ENCODE peak calls at places on chromosomes 2 and 18, in seven cellular contexts. Z, I, S, F, Y, U and R are unnamed samples.

GRCh38 chr18:11906181-11906580 is 1.9 kb downstream of the MPPE1 start:
- DNase-seq in Z (no peak), I (no peak), S (no peak), F (no peak), Y (no peak), U (no peak), R (no peak)

GRCh38 chr2:181876614-181877063 is 14.9 kb upstream of the ITPRID2 start:
- DNase-seq in Z (no peak), I (peak; percentile 58), S (no peak), F (no peak), Y (no peak), U (peak; percentile 43), R (peak; percentile 20)

GRCh38 chr18:58716046-58716766 is 44.9 kb downstream of the MALT1 start:
- DNase-seq in Z (no peak), I (peak; percentile 21), S (no peak), F (no peak), Y (no peak), U (no peak), R (no peak)

GRCh38 chr2:122652670-122653069 is 897.2 kb downstream of the TSN start:
- DNase-seq in Z (no peak), I (no peak), S (no peak), F (no peak), Y (no peak), U (no peak), R (no peak)

GRCh38 chr18:58310517-58310916 is 266.5 kb downstream of the NEDD4L start:
- DNase-seq in Z (no peak), I (no peak), S (peak; percentile 38), F (no peak), Y (no peak), U (no peak), R (no peak)

GRCh38 chr2:27724905-27725693 is 46.4 kb upstream of the MRPL33 start:
- DNase-seq in Z (no peak), I (peak; percentile 82), S (no peak), F (no peak), Y (no peak), U (no peak), R (no peak)

GRCh38 chr2:23498941-23499340 is 114.0 kb downstream of the KLHL29 start:
- DNase-seq in Z (no peak), I (peak; percentile 47), S (no peak), F (no peak), Y (no peak), U (no peak), R (no peak)

GRCh38 chr18:63236417-63236816 is 83.2 kb downstream of the BCL2 start:
- DNase-seq in Z (no peak), I (no peak), S (peak; percentile 49), F (no peak), Y (no peak), U (no peak), R (no peak)

GRCh38 chr18:76565238-76566173 is 70.5 kb upstream of the ZNF516 start:
- DNase-seq in Z (peak; percentile 53), I (peak; percentile 97), S (peak; percentile 63), F (no peak), Y (peak; percentile 41), U (peak; percentile 27), R (peak; percentile 34)

GRCh38 chr2:240416821-240417220 is 18.6 kb upstream of the GPC1 start:
- DNase-seq in Z (no peak), I (no peak), S (no peak), F (no peak), Y (no peak), U (no peak), R (no peak)

GRCh38 chr18:23155537-23155936 is 20.3 kb downstream of the CABLES1 start:
- DNase-seq in Z (no peak), I (no peak), S (no peak), F (no peak), Y (no peak), U (no peak), R (no peak)

GRCh38 chr2:19538411-19538963 is 180.1 kb upstream of the OSR1 start:
- DNase-seq in Z (no peak), I (peak; percentile 93), S (no peak), F (no peak), Y (no peak), U (no peak), R (peak; percentile 94)

GRCh38 chr2:11411768-11412448 is 54.1 kb downstream of the E2F6 start:
- DNase-seq in Z (no peak), I (peak; percentile 71), S (peak; percentile 73), F (no peak), Y (no peak), U (peak; percentile 66), R (peak; percentile 61)

GRCh38 chr2:73925033-73925704 is 1.5 kb upstream of the DGUOK start:
- DNase-seq in Z (no peak), I (no peak), S (no peak), F (no peak), Y (no peak), U (no peak), R (peak; percentile 49)

GRCh38 chr2:40118622-40119021 is 333.3 kb downstream of the SLC8A1 start:
- DNase-seq in Z (no peak), I (no peak), S (no peak), F (no peak), Y (no peak), U (no peak), R (no peak)

GRCh38 chr2:27038631-27039339 is 6.0 kb downstream of the TMEM214 start:
- DNase-seq in Z (no peak), I (no peak), S (no peak), F (no peak), Y (no peak), U (no peak), R (no peak)

GRCh38 chr2:129239143-129239542 is 740.3 kb upstream of the RAB6C start:
- DNase-seq in Z (no peak), I (no peak), S (no peak), F (no peak), Y (no peak), U (no peak), R (no peak)

GRCh38 chr18:44729631-44730101 is 49.0 kb downstream of the SETBP1 start:
- DNase-seq in Z (no peak), I (peak; percentile 91), S (no peak), F (no peak), Y (peak; percentile 79), U (peak; percentile 51), R (no peak)

GRCh38 chr18:73923866-73924265 is 223.8 kb downstream of the FBXO15 start:
- DNase-seq in Z (no peak), I (no peak), S (no peak), F (no peak), Y (no peak), U (no peak), R (no peak)

GRCh38 chr2:160516547-160517365 is 23.1 kb upstream of the RBMS1 start:
- DNase-seq in Z (no peak), I (peak; percentile 74), S (no peak), F (no peak), Y (no peak), U (no peak), R (no peak)

GRCh38 chr2:162840598-162841246 is 2.2 kb upstream of the KCNH7 start:
- DNase-seq in Z (no peak), I (peak; percentile 83), S (peak; percentile 18), F (no peak), Y (peak; percentile 75), U (peak; percentile 58), R (peak; percentile 4)

GRCh38 chr2:111622859-111623258 is 261.1 kb downstream of the ANAPC1 start:
- DNase-seq in Z (no peak), I (peak; percentile 50), S (no peak), F (no peak), Y (no peak), U (no peak), R (no peak)

DNA sequence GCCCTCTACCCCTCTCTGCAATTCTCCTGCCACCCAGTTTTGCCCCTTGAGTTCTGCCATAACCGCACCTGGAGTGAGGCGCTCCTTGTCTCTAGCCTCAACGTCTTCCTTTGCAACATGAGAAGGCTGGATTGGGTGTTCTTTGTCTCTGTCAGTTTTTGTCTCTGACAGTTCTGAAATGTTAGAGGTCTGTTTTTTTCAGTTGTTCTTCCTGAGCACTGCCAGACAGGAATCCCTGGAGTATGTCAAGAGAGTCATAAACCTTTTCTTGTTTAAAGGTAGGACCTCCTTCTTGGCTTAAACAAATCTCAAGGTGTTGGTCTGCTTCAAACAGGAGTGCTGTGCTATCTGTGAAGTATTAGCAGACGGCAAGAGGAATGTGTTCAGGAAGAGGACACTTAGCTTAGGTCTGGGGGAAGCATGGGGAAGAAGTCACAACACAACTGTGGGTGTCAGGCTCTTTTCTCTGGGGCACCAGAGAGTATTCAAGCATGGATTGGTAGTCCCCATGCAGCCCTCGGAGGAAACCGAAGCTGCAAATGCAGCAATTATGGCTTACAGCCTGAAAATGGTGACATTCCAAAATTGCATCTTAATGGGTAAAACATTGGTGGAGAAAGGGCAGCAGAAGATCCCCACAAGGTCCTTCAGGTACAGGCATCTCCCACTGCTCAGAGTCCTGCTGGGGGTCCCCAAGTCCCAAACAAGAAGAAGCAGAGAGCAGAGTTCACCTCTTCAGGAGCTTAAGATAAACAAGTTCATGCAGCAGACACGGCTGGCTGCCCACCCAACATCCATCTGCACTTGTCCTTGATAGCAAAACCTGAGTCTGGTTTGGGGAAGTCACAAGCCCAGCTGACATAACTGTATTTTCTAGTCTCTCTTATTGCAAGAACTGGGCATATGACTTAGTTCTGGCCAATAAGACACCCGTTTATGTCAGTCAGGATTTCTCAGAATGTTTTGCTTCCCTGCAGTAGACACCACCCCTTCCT is 32.1 kb downstream of the AFF3 start:
- DNase-seq in Z (no peak), I (no peak), S (no peak), F (no peak), Y (no peak), U (no peak), R (no peak)
- H3K4me3 ChIP-seq in Z (no peak overlapping the region), I (no peak overlapping the region), S (no peak overlapping the region), F (no peak overlapping the region), Y (no peak overlapping the region), U (no peak overlapping the region), R (no peak overlapping the region)

GRCh38 chr2:43348904-43349725 is 122.7 kb upstream of the ZFP36L2 start:
- DNase-seq in Z (no peak), I (no peak), S (peak; percentile 6), F (no peak), Y (no peak), U (no peak), R (no peak)
- H3K4me3 ChIP-seq in Z (no peak overlapping the region), I (no peak overlapping the region), S (no peak overlapping the region), F (no peak overlapping the region), Y (no peak overlapping the region), U (no peak overlapping the region), R (no peak overlapping the region)

GRCh38 chr18:31161757-31162418 is 768 bp downstream of the DSC1 start:
- DNase-seq in Z (no peak), I (peak; percentile 10), S (no peak), F (no peak), Y (no peak), U (no peak), R (no peak)
- H3K4me3 ChIP-seq in Z (no peak overlapping the region), I (no peak overlapping the region), S (no peak overlapping the region), F (peak overlapping the region; percentile 28), Y (no peak overlapping the region), U (no peak overlapping the region), R (no peak overlapping the region)

DNA sequence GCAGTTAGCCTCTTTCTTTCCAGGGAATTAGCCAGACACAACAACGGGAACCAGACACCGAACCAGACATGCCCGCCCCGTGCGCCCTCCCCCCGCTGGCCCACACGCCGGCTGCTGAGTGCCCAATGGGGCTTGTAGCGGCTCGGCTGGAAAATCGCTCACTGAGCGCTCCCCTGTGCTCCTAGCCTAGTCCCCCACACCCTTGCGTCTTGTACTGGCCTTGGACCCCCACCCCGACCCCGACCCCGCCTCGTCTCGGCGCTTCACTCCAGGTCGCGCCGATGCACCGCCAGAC is 1.3 kb downstream of the GAD1 start:
- DNase-seq in Z (no peak), I (no peak), S (no peak), F (no peak), Y (no peak), U (no peak), R (no peak)
- H3K4me3 ChIP-seq in Z (no peak overlapping the region), I (no peak overlapping the region), S (peak overlapping the region; percentile 47), F (peak overlapping the region; percentile 42), Y (no peak overlapping the region), U (peak overlapping the region; percentile 39), R (peak overlapping the region; percentile 43)

GRCh38 chr18:41324934-41325333 is 630.1 kb upstream of the PIK3C3 start:
- DNase-seq in Z (no peak), I (peak; percentile 11), S (no peak), F (no peak), Y (no peak), U (no peak), R (no peak)
- H3K4me3 ChIP-seq in Z (no peak overlapping the region), I (no peak overlapping the region), S (no peak overlapping the region), F (no peak overlapping the region), Y (no peak overlapping the region), U (no peak overlapping the region), R (no peak overlapping the region)